ENCODE peak calls at places on chromosome 13, in six cellular contexts. One of them, this sample, is unnamed.

GRCh38 chr13:92143766-92144165 is 745.3 kb downstream of the GPC5 start:
- DNase-seq in activated T-cell treated with anti-CD3 and anti-CD28 coated beads for 48 hours: no peak
- DNase-seq in GM10248: no peak
- DNase-seq in tibial nerve: no peak
- DNase-seq in stimulated activated effector memory CD8-positive, alpha-beta T cell treated with anti-CD3 and anti-CD28 coated beads, Interleukin-12 subunit alpha, Interleukin-12 subunit beta, amount 100 ng/mL, for 72 hours: no peak
- DNase-seq in psoas muscle: no peak
- DNase-seq in this sample: no peak

GRCh38 chr13:37448072-37448471 is 150.5 kb downstream of the POSTN start:
- DNase-seq in activated T-cell treated with anti-CD3 and anti-CD28 coated beads for 48 hours: no peak
- DNase-seq in GM10248: no peak
- DNase-seq in tibial nerve: no peak
- DNase-seq in stimulated activated effector memory CD8-positive, alpha-beta T cell treated with anti-CD3 and anti-CD28 coated beads, Interleukin-12 subunit alpha, Interleukin-12 subunit beta, amount 100 ng/mL, for 72 hours: no peak
- DNase-seq in psoas muscle: no peak
- DNase-seq in this sample: no peak

GRCh38 chr13:48112896-48113525 is 18.1 kb upstream of the MED4 start:
- DNase-seq in activated T-cell treated with anti-CD3 and anti-CD28 coated beads for 48 hours: no peak
- DNase-seq in GM10248: no peak
- DNase-seq in tibial nerve: no peak
- DNase-seq in stimulated activated effector memory CD8-positive, alpha-beta T cell treated with anti-CD3 and anti-CD28 coated beads, Interleukin-12 subunit alpha, Interleukin-12 subunit beta, amount 100 ng/mL, for 72 hours: no peak
- DNase-seq in psoas muscle: no peak
- DNase-seq in this sample: no peak

GRCh38 chr13:90890435-90890834 is 457.1 kb upstream of the MIR17HG start:
- DNase-seq in activated T-cell treated with anti-CD3 and anti-CD28 coated beads for 48 hours: no peak
- DNase-seq in GM10248: no peak
- DNase-seq in tibial nerve: no peak
- DNase-seq in stimulated activated effector memory CD8-positive, alpha-beta T cell treated with anti-CD3 and anti-CD28 coated beads, Interleukin-12 subunit alpha, Interleukin-12 subunit beta, amount 100 ng/mL, for 72 hours: no peak
- DNase-seq in psoas muscle: no peak
- DNase-seq in this sample: no peak

GRCh38 chr13:96075953-96076543 is 13.9 kb upstream of the HS6ST3 start:
- DNase-seq in activated T-cell treated with anti-CD3 and anti-CD28 coated beads for 48 hours: no peak
- DNase-seq in GM10248: peak; percentile 31
- DNase-seq in tibial nerve: no peak
- DNase-seq in stimulated activated effector memory CD8-positive, alpha-beta T cell treated with anti-CD3 and anti-CD28 coated beads, Interleukin-12 subunit alpha, Interleukin-12 subunit beta, amount 100 ng/mL, for 72 hours: no peak
- DNase-seq in psoas muscle: no peak
- DNase-seq in this sample: no peak

GRCh38 chr13:28601581-28601980 is 57.3 kb upstream of the POMP start:
- DNase-seq in activated T-cell treated with anti-CD3 and anti-CD28 coated beads for 48 hours: no peak
- DNase-seq in GM10248: no peak
- DNase-seq in tibial nerve: no peak
- DNase-seq in stimulated activated effector memory CD8-positive, alpha-beta T cell treated with anti-CD3 and anti-CD28 coated beads, Interleukin-12 subunit alpha, Interleukin-12 subunit beta, amount 100 ng/mL, for 72 hours: no peak
- DNase-seq in psoas muscle: no peak
- DNase-seq in this sample: no peak

GRCh38 chr13:37192986-37193385 is 87.5 kb upstream of the CSNK1A1L start:
- DNase-seq in activated T-cell treated with anti-CD3 and anti-CD28 coated beads for 48 hours: no peak
- DNase-seq in GM10248: no peak
- DNase-seq in tibial nerve: no peak
- DNase-seq in stimulated activated effector memory CD8-positive, alpha-beta T cell treated with anti-CD3 and anti-CD28 coated beads, Interleukin-12 subunit alpha, Interleukin-12 subunit beta, amount 100 ng/mL, for 72 hours: no peak
- DNase-seq in psoas muscle: no peak
- DNase-seq in this sample: no peak

GRCh38 chr13:101552286-101552685 is 99.8 kb downstream of the ITGBL1 start:
- DNase-seq in activated T-cell treated with anti-CD3 and anti-CD28 coated beads for 48 hours: no peak
- DNase-seq in GM10248: no peak
- DNase-seq in tibial nerve: no peak
- DNase-seq in stimulated activated effector memory CD8-positive, alpha-beta T cell treated with anti-CD3 and anti-CD28 coated beads, Interleukin-12 subunit alpha, Interleukin-12 subunit beta, amount 100 ng/mL, for 72 hours: no peak
- DNase-seq in psoas muscle: no peak
- DNase-seq in this sample: no peak

GRCh38 chr13:42364613-42365000 is 92.7 kb downstream of the AKAP11 start:
- DNase-seq in activated T-cell treated with anti-CD3 and anti-CD28 coated beads for 48 hours: no peak
- DNase-seq in GM10248: no peak
- DNase-seq in tibial nerve: no peak
- DNase-seq in stimulated activated effector memory CD8-positive, alpha-beta T cell treated with anti-CD3 and anti-CD28 coated beads, Interleukin-12 subunit alpha, Interleukin-12 subunit beta, amount 100 ng/mL, for 72 hours: no peak
- DNase-seq in psoas muscle: no peak
- DNase-seq in this sample: no peak

GRCh38 chr13:73828811-73829210 is 305.4 kb downstream of the KLF12 start:
- DNase-seq in activated T-cell treated with anti-CD3 and anti-CD28 coated beads for 48 hours: no peak
- DNase-seq in GM10248: no peak
- DNase-seq in tibial nerve: no peak
- DNase-seq in stimulated activated effector memory CD8-positive, alpha-beta T cell treated with anti-CD3 and anti-CD28 coated beads, Interleukin-12 subunit alpha, Interleukin-12 subunit beta, amount 100 ng/mL, for 72 hours: no peak
- DNase-seq in psoas muscle: no peak
- DNase-seq in this sample: no peak

GRCh38 chr13:72689181-72689696 is 38.2 kb downstream of the MZT1 start:
- DNase-seq in activated T-cell treated with anti-CD3 and anti-CD28 coated beads for 48 hours: no peak
- DNase-seq in GM10248: no peak
- DNase-seq in tibial nerve: no peak
- DNase-seq in stimulated activated effector memory CD8-positive, alpha-beta T cell treated with anti-CD3 and anti-CD28 coated beads, Interleukin-12 subunit alpha, Interleukin-12 subunit beta, amount 100 ng/mL, for 72 hours: no peak
- DNase-seq in psoas muscle: no peak
- DNase-seq in this sample: no peak

GRCh38 chr13:28355822-28356371 is 139.0 kb downstream of the FLT1 start:
- DNase-seq in activated T-cell treated with anti-CD3 and anti-CD28 coated beads for 48 hours: no peak
- DNase-seq in GM10248: no peak
- DNase-seq in tibial nerve: no peak
- DNase-seq in stimulated activated effector memory CD8-positive, alpha-beta T cell treated with anti-CD3 and anti-CD28 coated beads, Interleukin-12 subunit alpha, Interleukin-12 subunit beta, amount 100 ng/mL, for 72 hours: no peak
- DNase-seq in psoas muscle: no peak
- DNase-seq in this sample: no peak

GRCh38 chr13:91135376-91135775 is 212.1 kb upstream of the MIR17HG start:
- DNase-seq in activated T-cell treated with anti-CD3 and anti-CD28 coated beads for 48 hours: no peak
- DNase-seq in GM10248: no peak
- DNase-seq in tibial nerve: no peak
- DNase-seq in stimulated activated effector memory CD8-positive, alpha-beta T cell treated with anti-CD3 and anti-CD28 coated beads, Interleukin-12 subunit alpha, Interleukin-12 subunit beta, amount 100 ng/mL, for 72 hours: no peak
- DNase-seq in psoas muscle: no peak
- DNase-seq in this sample: no peak

GRCh38 chr13:113305208-113305607 is 8.2 kb downstream of the LAMP1 start:
- DNase-seq in activated T-cell treated with anti-CD3 and anti-CD28 coated beads for 48 hours: no peak
- DNase-seq in GM10248: no peak
- DNase-seq in tibial nerve: no peak
- DNase-seq in stimulated activated effector memory CD8-positive, alpha-beta T cell treated with anti-CD3 and anti-CD28 coated beads, Interleukin-12 subunit alpha, Interleukin-12 subunit beta, amount 100 ng/mL, for 72 hours: no peak
- DNase-seq in psoas muscle: peak; percentile 56
- DNase-seq in this sample: no peak

GRCh38 chr13:95136638-95137037 is 164.6 kb downstream of the ABCC4 start:
- DNase-seq in activated T-cell treated with anti-CD3 and anti-CD28 coated beads for 48 hours: no peak
- DNase-seq in GM10248: no peak
- DNase-seq in tibial nerve: no peak
- DNase-seq in stimulated activated effector memory CD8-positive, alpha-beta T cell treated with anti-CD3 and anti-CD28 coated beads, Interleukin-12 subunit alpha, Interleukin-12 subunit beta, amount 100 ng/mL, for 72 hours: no peak
- DNase-seq in psoas muscle: no peak
- DNase-seq in this sample: no peak

GRCh38 chr13:87674143-87674772 is 3.1 kb downstream of the SLITRK5 start:
- DNase-seq in activated T-cell treated with anti-CD3 and anti-CD28 coated beads for 48 hours: no peak
- DNase-seq in GM10248: no peak
- DNase-seq in tibial nerve: no peak
- DNase-seq in stimulated activated effector memory CD8-positive, alpha-beta T cell treated with anti-CD3 and anti-CD28 coated beads, Interleukin-12 subunit alpha, Interleukin-12 subunit beta, amount 100 ng/mL, for 72 hours: no peak
- DNase-seq in psoas muscle: no peak
- DNase-seq in this sample: no peak

GRCh38 chr13:30170569-30170968 is 136.8 kb downstream of the KATNAL1 start:
- DNase-seq in activated T-cell treated with anti-CD3 and anti-CD28 coated beads for 48 hours: no peak
- DNase-seq in GM10248: no peak
- DNase-seq in tibial nerve: no peak
- DNase-seq in stimulated activated effector memory CD8-positive, alpha-beta T cell treated with anti-CD3 and anti-CD28 coated beads, Interleukin-12 subunit alpha, Interleukin-12 subunit beta, amount 100 ng/mL, for 72 hours: no peak
- DNase-seq in psoas muscle: no peak
- DNase-seq in this sample: no peak

GRCh38 chr13:99656843-99657506 is 155.7 kb downstream of the TM9SF2 start:
- DNase-seq in activated T-cell treated with anti-CD3 and anti-CD28 coated beads for 48 hours: no peak
- DNase-seq in GM10248: no peak
- DNase-seq in tibial nerve: no peak
- DNase-seq in stimulated activated effector memory CD8-positive, alpha-beta T cell treated with anti-CD3 and anti-CD28 coated beads, Interleukin-12 subunit alpha, Interleukin-12 subunit beta, amount 100 ng/mL, for 72 hours: peak; percentile 56
- DNase-seq in psoas muscle: no peak
- DNase-seq in this sample: no peak

GRCh38 chr13:29564828-29565227 is 30.7 kb downstream of the SLC7A1 start:
- DNase-seq in activated T-cell treated with anti-CD3 and anti-CD28 coated beads for 48 hours: no peak
- DNase-seq in GM10248: no peak
- DNase-seq in tibial nerve: no peak
- DNase-seq in stimulated activated effector memory CD8-positive, alpha-beta T cell treated with anti-CD3 and anti-CD28 coated beads, Interleukin-12 subunit alpha, Interleukin-12 subunit beta, amount 100 ng/mL, for 72 hours: no peak
- DNase-seq in psoas muscle: no peak
- DNase-seq in this sample: no peak

GRCh38 chr13:33953781-33954180 is 135.8 kb downstream of the RFC3 start:
- DNase-seq in activated T-cell treated with anti-CD3 and anti-CD28 coated beads for 48 hours: no peak
- DNase-seq in GM10248: no peak
- DNase-seq in tibial nerve: no peak
- DNase-seq in stimulated activated effector memory CD8-positive, alpha-beta T cell treated with anti-CD3 and anti-CD28 coated beads, Interleukin-12 subunit alpha, Interleukin-12 subunit beta, amount 100 ng/mL, for 72 hours: no peak
- DNase-seq in psoas muscle: no peak
- DNase-seq in this sample: no peak

GRCh38 chr13:101098873-101099272 is 317.4 kb downstream of the NALCN start:
- DNase-seq in activated T-cell treated with anti-CD3 and anti-CD28 coated beads for 48 hours: no peak
- DNase-seq in GM10248: no peak
- DNase-seq in tibial nerve: no peak
- DNase-seq in stimulated activated effector memory CD8-positive, alpha-beta T cell treated with anti-CD3 and anti-CD28 coated beads, Interleukin-12 subunit alpha, Interleukin-12 subunit beta, amount 100 ng/mL, for 72 hours: no peak
- DNase-seq in psoas muscle: no peak
- DNase-seq in this sample: no peak

GRCh38 chr13:113759525-113760137 is 605 bp downstream of the TMEM255B start:
- DNase-seq in activated T-cell treated with anti-CD3 and anti-CD28 coated beads for 48 hours: no peak
- DNase-seq in GM10248: no peak
- DNase-seq in tibial nerve: no peak
- DNase-seq in stimulated activated effector memory CD8-positive, alpha-beta T cell treated with anti-CD3 and anti-CD28 coated beads, Interleukin-12 subunit alpha, Interleukin-12 subunit beta, amount 100 ng/mL, for 72 hours: no peak
- DNase-seq in psoas muscle: no peak
- DNase-seq in this sample: no peak

GRCh38 chr13:98394820-98395510 is 181.9 kb downstream of the STK24 start:
- DNase-seq in activated T-cell treated with anti-CD3 and anti-CD28 coated beads for 48 hours: no peak
- DNase-seq in GM10248: no peak
- DNase-seq in tibial nerve: no peak
- DNase-seq in stimulated activated effector memory CD8-positive, alpha-beta T cell treated with anti-CD3 and anti-CD28 coated beads, Interleukin-12 subunit alpha, Interleukin-12 subunit beta, amount 100 ng/mL, for 72 hours: no peak
- DNase-seq in psoas muscle: no peak
- DNase-seq in this sample: no peak

GRCh38 chr13:31882794-31883193 is 143.5 kb downstream of the RXFP2 start:
- DNase-seq in activated T-cell treated with anti-CD3 and anti-CD28 coated beads for 48 hours: no peak
- DNase-seq in GM10248: no peak
- DNase-seq in tibial nerve: no peak
- DNase-seq in stimulated activated effector memory CD8-positive, alpha-beta T cell treated with anti-CD3 and anti-CD28 coated beads, Interleukin-12 subunit alpha, Interleukin-12 subunit beta, amount 100 ng/mL, for 72 hours: no peak
- DNase-seq in psoas muscle: no peak
- DNase-seq in this sample: no peak

GRCh38 chr13:23735329-23735728 is 153.9 kb downstream of the MIPEP start:
- DNase-seq in activated T-cell treated with anti-CD3 and anti-CD28 coated beads for 48 hours: no peak
- DNase-seq in GM10248: no peak
- DNase-seq in tibial nerve: no peak
- DNase-seq in stimulated activated effector memory CD8-positive, alpha-beta T cell treated with anti-CD3 and anti-CD28 coated beads, Interleukin-12 subunit alpha, Interleukin-12 subunit beta, amount 100 ng/mL, for 72 hours: no peak
- DNase-seq in psoas muscle: no peak
- DNase-seq in this sample: no peak

GRCh38 chr13:96426160-96426559 is 336.3 kb downstream of the HS6ST3 start:
- DNase-seq in activated T-cell treated with anti-CD3 and anti-CD28 coated beads for 48 hours: no peak
- DNase-seq in GM10248: no peak
- DNase-seq in tibial nerve: no peak
- DNase-seq in stimulated activated effector memory CD8-positive, alpha-beta T cell treated with anti-CD3 and anti-CD28 coated beads, Interleukin-12 subunit alpha, Interleukin-12 subunit beta, amount 100 ng/mL, for 72 hours: no peak
- DNase-seq in psoas muscle: no peak
- DNase-seq in this sample: no peak

GRCh38 chr13:75870397-75870801 is 234.3 kb downstream of the LMO7 start:
- DNase-seq in activated T-cell treated with anti-CD3 and anti-CD28 coated beads for 48 hours: no peak
- DNase-seq in GM10248: peak; percentile 37
- DNase-seq in tibial nerve: no peak
- DNase-seq in stimulated activated effector memory CD8-positive, alpha-beta T cell treated with anti-CD3 and anti-CD28 coated beads, Interleukin-12 subunit alpha, Interleukin-12 subunit beta, amount 100 ng/mL, for 72 hours: peak; percentile 52
- DNase-seq in psoas muscle: no peak
- DNase-seq in this sample: no peak

GRCh38 chr13:42266464-42266863 is 5.5 kb upstream of the AKAP11 start:
- DNase-seq in activated T-cell treated with anti-CD3 and anti-CD28 coated beads for 48 hours: no peak
- DNase-seq in GM10248: no peak
- DNase-seq in tibial nerve: no peak
- DNase-seq in stimulated activated effector memory CD8-positive, alpha-beta T cell treated with anti-CD3 and anti-CD28 coated beads, Interleukin-12 subunit alpha, Interleukin-12 subunit beta, amount 100 ng/mL, for 72 hours: no peak
- DNase-seq in psoas muscle: no peak
- DNase-seq in this sample: no peak

GRCh38 chr13:35927554-35927953 is 203.6 kb downstream of the DCLK1 start:
- DNase-seq in activated T-cell treated with anti-CD3 and anti-CD28 coated beads for 48 hours: no peak
- DNase-seq in GM10248: no peak
- DNase-seq in tibial nerve: no peak
- DNase-seq in stimulated activated effector memory CD8-positive, alpha-beta T cell treated with anti-CD3 and anti-CD28 coated beads, Interleukin-12 subunit alpha, Interleukin-12 subunit beta, amount 100 ng/mL, for 72 hours: no peak
- DNase-seq in psoas muscle: no peak
- DNase-seq in this sample: peak; percentile 52

GRCh38 chr13:100301418-100301817 is 212.5 kb downstream of the PCCA start:
- DNase-seq in activated T-cell treated with anti-CD3 and anti-CD28 coated beads for 48 hours: no peak
- DNase-seq in GM10248: no peak
- DNase-seq in tibial nerve: no peak
- DNase-seq in stimulated activated effector memory CD8-positive, alpha-beta T cell treated with anti-CD3 and anti-CD28 coated beads, Interleukin-12 subunit alpha, Interleukin-12 subunit beta, amount 100 ng/mL, for 72 hours: no peak
- DNase-seq in psoas muscle: no peak
- DNase-seq in this sample: no peak

GRCh38 chr13:100976993-100977392 is 302.4 kb upstream of the TMTC4 start:
- DNase-seq in activated T-cell treated with anti-CD3 and anti-CD28 coated beads for 48 hours: no peak
- DNase-seq in GM10248: no peak
- DNase-seq in tibial nerve: no peak
- DNase-seq in stimulated activated effector memory CD8-positive, alpha-beta T cell treated with anti-CD3 and anti-CD28 coated beads, Interleukin-12 subunit alpha, Interleukin-12 subunit beta, amount 100 ng/mL, for 72 hours: no peak
- DNase-seq in psoas muscle: no peak
- DNase-seq in this sample: no peak

This sample was measured in T1000.